ENCODE peak calls at places on chromosomes 6 and 20, in seven cellular contexts. H, A, Y, B, K, L and T are unnamed samples.
A peak's percentile ranks its signal among the peaks of the same experiment; 100 is the strongest.

GRCh38 chr6:28553986-28554881 is 28.6 kb downstream of the GPX5 start:
- DNase-seq in H (no peak), A (no peak), Y (no peak), B (peak; percentile 92), K (no peak), L (no peak), T (no peak)

GRCh38 chr6:149934249-149935156 is 7.3 kb upstream of the ULBP2 start:
- DNase-seq in H (peak; percentile 57), A (peak; percentile 77), Y (no peak), B (peak; percentile 80), K (peak; percentile 78), L (peak; percentile 67), T (no peak)

GRCh38 chr6:26328265-26328844 is 36.6 kb upstream of the BTN3A2 start:
- DNase-seq in H (no peak), A (peak; percentile 43), Y (no peak), B (peak; percentile 82), K (no peak), L (no peak), T (no peak)

GRCh38 chr6:122845916-122846632 is 57.0 kb downstream of the SMPDL3A start:
- DNase-seq in H (no peak), A (no peak), Y (no peak), B (no peak), K (no peak), L (no peak), T (no peak)

GRCh38 chr20:10640897-10641296 is 32.9 kb downstream of the JAG1 start:
- DNase-seq in H (no peak), A (no peak), Y (no peak), B (no peak), K (no peak), L (no peak), T (no peak)

GRCh38 chr6:46062991-46063390 is 47.3 kb upstream of the CLIC5 start:
- DNase-seq in H (no peak), A (no peak), Y (no peak), B (no peak), K (no peak), L (no peak), T (no peak)

GRCh38 chr20:11193241-11193640 is 519.4 kb upstream of the JAG1 start:
- DNase-seq in H (no peak), A (peak; percentile 3), Y (no peak), B (no peak), K (no peak), L (no peak), T (no peak)

GRCh38 chr6:145850671-145851070 is 36.1 kb upstream of the FBXO30 start:
- DNase-seq in H (no peak), A (no peak), Y (no peak), B (no peak), K (no peak), L (no peak), T (no peak)

GRCh38 chr6:145483191-145483996 is 251.9 kb downstream of the EPM2A start:
- DNase-seq in H (no peak), A (no peak), Y (no peak), B (no peak), K (no peak), L (no peak), T (no peak)

GRCh38 chr6:38259736-38260135 is 380.0 kb downstream of the BTBD9 start:
- DNase-seq in H (no peak), A (no peak), Y (no peak), B (no peak), K (no peak), L (no peak), T (no peak)

GRCh38 chr20:34954905-34955231 is 738 bp downstream of the GSS start:
- DNase-seq in H (peak; percentile 59), A (no peak), Y (peak; percentile 52), B (peak; percentile 76), K (peak; percentile 25), L (no peak), T (no peak)

GRCh38 chr6:38957426-38957825 is 91.2 kb upstream of the GLP1R start:
- DNase-seq in H (no peak), A (no peak), Y (no peak), B (no peak), K (no peak), L (no peak), T (no peak)

GRCh38 chr20:37386505-37387201 is 40.7 kb downstream of the SRC start:
- DNase-seq in H (peak; percentile 35), A (no peak), Y (no peak), B (no peak), K (no peak), L (no peak), T (no peak)

GRCh38 chr6:21341910-21342309 is 251.6 kb upstream of the SOX4 start:
- DNase-seq in H (no peak), A (no peak), Y (no peak), B (no peak), K (no peak), L (peak; percentile 70), T (no peak)

GRCh38 chr6:37056112-37056403 is 50.6 kb downstream of the FGD2 start:
- DNase-seq in H (no peak), A (no peak), Y (no peak), B (no peak), K (no peak), L (no peak), T (peak; percentile 71)

GRCh38 chr20:10652185-10652584 is 21.6 kb downstream of the JAG1 start:
- DNase-seq in H (no peak), A (no peak), Y (no peak), B (no peak), K (no peak), L (no peak), T (no peak)

GRCh38 chr6:35698858-35699257 is 10.1 kb upstream of the FKBP5 start:
- DNase-seq in H (no peak), A (no peak), Y (no peak), B (no peak), K (no peak), L (no peak), T (no peak)

GRCh38 chr6:143967861-143968498 is 40.1 kb downstream of the PLAGL1 start:
- DNase-seq in H (no peak), A (no peak), Y (no peak), B (no peak), K (no peak), L (no peak), T (no peak)

GRCh38 chr6:8082954-8083858 is 19.0 kb upstream of the BLOC1S5 start:
- DNase-seq in H (no peak), A (peak; percentile 40), Y (no peak), B (peak; percentile 26), K (peak; percentile 35), L (no peak), T (peak; percentile 65)

GRCh38 chr6:164296411-164296810 is 881.9 kb downstream of the QKI start:
- DNase-seq in H (no peak), A (no peak), Y (no peak), B (no peak), K (no peak), L (no peak), T (no peak)

GRCh38 chr6:49676671-49677281 is 36.6 kb downstream of the CRISP2 start:
- DNase-seq in H (no peak), A (no peak), Y (no peak), B (no peak), K (no peak), L (no peak), T (no peak)

GRCh38 chr20:5945963-5946362 is 4.4 kb downstream of the TRMT6 start:
- DNase-seq in H (no peak), A (peak; percentile 71), Y (no peak), B (no peak), K (no peak), L (no peak), T (no peak)

GRCh38 chr20:58695084-58695722 is 2.6 kb downstream of the NPEPL1 start:
- DNase-seq in H (no peak), A (no peak), Y (no peak), B (no peak), K (no peak), L (peak; percentile 18), T (no peak)
- H3K4me3 ChIP-seq in H (no peak overlapping the region), A (no peak overlapping the region), Y (no peak overlapping the region), B (no peak overlapping the region), K (no peak overlapping the region), L (no peak overlapping the region), T (no peak overlapping the region)

DNA sequence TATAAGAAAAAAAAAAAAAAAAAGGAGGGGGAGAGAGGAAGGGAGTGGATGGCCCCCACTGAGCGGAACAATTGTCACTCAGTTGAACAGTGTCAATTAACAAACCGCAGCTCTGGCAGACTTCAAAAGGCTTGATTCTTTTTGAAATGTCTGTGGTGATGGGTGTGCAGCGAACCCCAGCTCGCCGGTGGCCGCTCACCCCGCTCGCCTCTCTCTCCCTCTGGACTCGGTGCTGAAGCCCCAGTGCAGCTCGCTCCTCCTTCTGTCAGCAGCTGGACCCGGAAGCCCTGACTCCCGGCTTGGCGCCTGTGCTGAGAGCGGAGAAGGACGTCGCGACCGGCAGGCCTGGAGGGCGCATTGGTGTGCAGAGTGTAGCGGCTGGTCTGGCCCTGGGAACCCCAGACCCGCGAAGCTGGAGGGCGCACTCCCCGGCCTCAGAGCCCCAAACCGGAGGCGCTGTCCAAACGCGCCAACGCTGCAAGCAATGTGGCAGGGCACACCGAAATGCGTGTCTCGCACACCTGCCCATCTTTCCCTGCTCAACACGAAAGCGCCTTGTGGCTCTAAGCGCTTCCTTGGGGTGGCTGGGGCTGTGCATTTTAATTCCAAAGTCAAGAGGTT is 3.4 kb downstream of the LINC00237 start:
- DNase-seq in H (peak; percentile 64), A (peak; percentile 49), Y (peak; percentile 53), B (no peak), K (peak; percentile 47), L (peak; percentile 70), T (peak; percentile 66)
- H3K4me3 ChIP-seq in H (no peak overlapping the region), A (no peak overlapping the region), Y (peak overlapping the region; percentile 49), B (no peak overlapping the region), K (no peak overlapping the region), L (peak overlapping the region; percentile 10), T (no peak overlapping the region)

GRCh38 chr6:83978997-83979396 is 54.6 kb upstream of the MRAP2 start:
- DNase-seq in H (no peak), A (no peak), Y (no peak), B (no peak), K (no peak), L (no peak), T (no peak)

GRCh38 chr6:83978324-83978734 is 55.2 kb upstream of the MRAP2 start:
- DNase-seq in H (no peak), A (no peak), Y (no peak), B (peak; percentile 47), K (no peak), L (no peak), T (no peak)

GRCh38 chr6:83974409-83975050 is 59.0 kb upstream of the MRAP2 start:
- DNase-seq in H (no peak), A (no peak), Y (no peak), B (peak; percentile 98), K (no peak), L (peak; percentile 47), T (no peak)

GRCh38 chr6:83976037-83976755 is 57.4 kb upstream of the MRAP2 start:
- DNase-seq in H (no peak), A (no peak), Y (no peak), B (peak; percentile 31), K (no peak), L (no peak), T (no peak)

DNA sequence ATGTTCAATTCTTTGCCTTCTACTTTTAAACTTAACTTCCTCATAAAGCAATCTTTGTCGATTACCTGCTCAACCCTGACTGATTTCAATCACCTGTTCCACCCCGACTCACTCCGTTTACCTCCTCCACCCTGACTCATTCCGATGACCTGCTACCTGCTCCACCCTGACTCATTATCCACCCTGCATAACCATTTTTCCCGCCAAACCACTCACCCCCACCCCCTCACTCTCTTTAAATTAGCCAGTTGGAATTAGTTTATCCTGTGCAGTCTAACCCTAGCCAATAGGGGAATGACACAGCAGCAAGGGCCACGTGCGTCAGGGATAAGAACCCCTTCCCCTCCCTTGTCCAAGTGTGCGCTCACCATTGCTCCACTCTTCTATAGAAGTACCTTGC is 56.7 kb upstream of the MRAP2 start:
- DNase-seq in H (no peak), A (no peak), Y (no peak), B (peak; percentile 78), K (no peak), L (no peak), T (no peak)
- H3K4me3 ChIP-seq in H (no peak overlapping the region), A (no peak overlapping the region), Y (no peak overlapping the region), B (no peak overlapping the region), K (no peak overlapping the region), L (no peak overlapping the region), T (no peak overlapping the region)

GRCh38 chr6:88370127-88370710 is 204.1 kb upstream of the CNR1 start:
- DNase-seq in H (no peak), A (no peak), Y (no peak), B (peak; percentile 14), K (no peak), L (no peak), T (no peak)
- H3K4me3 ChIP-seq in H (no peak overlapping the region), A (no peak overlapping the region), Y (no peak overlapping the region), B (no peak overlapping the region), K (no peak overlapping the region), L (no peak overlapping the region), T (no peak overlapping the region)